ENCODE peak calls at places on chromosomes 12 and 14, in seven cellular contexts. K, B, E, J, Z, I and M are unnamed samples. For H3K9me3, the result is how much of the 10 kb centered on the place peaks cover.

GRCh38 chr14:94174622-94175402 is 690 bp downstream of the PPP4R4 start:
- DNase-seq in K (no peak), B (no peak), E (no peak), J (no peak), Z (peak), I (no peak), M (no peak)

GRCh38 chr14:80491131-80491530 is 279.8 kb upstream of the DIO2 start:
- DNase-seq in K (no peak), B (no peak), E (no peak), J (no peak), Z (no peak), I (peak), M (peak)

GRCh38 chr14:24411468-24412454 is 13.0 kb downstream of the NYNRIN start:
- DNase-seq in K (no peak), B (peak), E (no peak), J (no peak), Z (no peak), I (no peak), M (peak)

GRCh38 chr14:87615822-87616679 is 376.9 kb downstream of the GALC start:
- DNase-seq in K (peak), B (peak), E (no peak), J (no peak), Z (no peak), I (peak), M (no peak)

GRCh38 chr12:132108211-132108832 is 35.8 kb downstream of the DDX51 start:
- DNase-seq in K (no peak), B (no peak), E (no peak), J (no peak), Z (no peak), I (no peak), M (no peak)

GRCh38 chr12:61896436-61896835 is 363.8 kb upstream of the USP15 start:
- DNase-seq in K (no peak), B (no peak), E (no peak), J (no peak), Z (no peak), I (no peak), M (no peak)

GRCh38 chr12:124737772-124738635 is 125.7 kb downstream of the SCARB1 start:
- DNase-seq in K (no peak), B (no peak), E (no peak), J (no peak), Z (no peak), I (no peak), M (no peak)

GRCh38 chr14:47149326-47149725 is 497.7 kb upstream of the RPL10L start:
- DNase-seq in K (no peak), B (no peak), E (no peak), J (no peak), Z (no peak), I (no peak), M (no peak)

GRCh38 chr12:116094475-116094874 is 183.0 kb downstream of the MED13L start:
- DNase-seq in K (no peak), B (no peak), E (no peak), J (no peak), Z (no peak), I (no peak), M (no peak)

GRCh38 chr12:55705802-55706402 is 1.8 kb downstream of the ITGA7 start:
- DNase-seq in K (no peak), B (no peak), E (peak), J (no peak), Z (no peak), I (no peak), M (no peak)

GRCh38 chr12:20050166-20050565 is 318.2 kb upstream of the PDE3A start:
- DNase-seq in K (no peak), B (no peak), E (no peak), J (no peak), Z (no peak), I (no peak), M (no peak)

GRCh38 chr12:52211716-52212585 is 20.1 kb upstream of the KRT80 start:
- DNase-seq in K (no peak), B (no peak), E (no peak), J (no peak), Z (no peak), I (no peak), M (no peak)

DNA sequence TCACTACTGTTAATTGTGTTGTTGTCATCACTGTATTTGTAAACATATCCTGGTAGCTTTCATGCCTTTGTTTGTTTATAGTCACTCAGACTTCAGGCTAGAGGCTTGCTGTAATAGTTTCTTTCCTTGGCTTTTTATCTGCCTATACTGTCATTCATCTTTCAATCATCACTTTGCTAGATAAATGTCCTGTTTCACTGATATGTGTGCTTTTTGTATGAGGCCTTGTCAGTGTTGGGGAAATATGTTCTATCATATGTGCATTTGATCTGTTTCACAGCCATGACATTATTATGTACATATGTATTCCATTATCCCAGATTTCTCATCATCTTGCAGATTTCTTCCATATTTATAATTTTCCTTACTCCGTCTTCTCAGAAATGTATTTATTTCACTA is 558.9 kb upstream of the LRFN5 start:
- DNase-seq in K (no peak), B (no peak), E (no peak), J (no peak), Z (no peak), I (no peak), M (no peak)
- H3K9me3 ChIP-seq in K (under half), B (under half), E (under half), J (under half), Z (under half), I (under half), M (under half)

GRCh38 chr14:50028458-50028857 is 87.9 kb downstream of the VCPKMT start:
- DNase-seq in K (no peak), B (no peak), E (no peak), J (no peak), Z (no peak), I (no peak), M (no peak)

GRCh38 chr14:50025776-50026175 is 90.6 kb downstream of the VCPKMT start:
- DNase-seq in K (no peak), B (no peak), E (no peak), J (no peak), Z (no peak), I (no peak), M (no peak)

GRCh38 chr14:50030049-50030448 is 86.3 kb downstream of the VCPKMT start:
- DNase-seq in K (no peak), B (no peak), E (no peak), J (no peak), Z (no peak), I (no peak), M (no peak)

GRCh38 chr14:50026396-50026795 is 90.0 kb downstream of the VCPKMT start:
- DNase-seq in K (no peak), B (no peak), E (no peak), J (no peak), Z (no peak), I (no peak), M (no peak)

GRCh38 chr14:50027797-50028196 is 88.6 kb downstream of the VCPKMT start:
- DNase-seq in K (no peak), B (no peak), E (no peak), J (no peak), Z (no peak), I (no peak), M (no peak)
- H3K9me3 ChIP-seq in K (under half), B (under half), E (under half), J (under half), Z (under half), I (under half), M (under half)

DNA sequence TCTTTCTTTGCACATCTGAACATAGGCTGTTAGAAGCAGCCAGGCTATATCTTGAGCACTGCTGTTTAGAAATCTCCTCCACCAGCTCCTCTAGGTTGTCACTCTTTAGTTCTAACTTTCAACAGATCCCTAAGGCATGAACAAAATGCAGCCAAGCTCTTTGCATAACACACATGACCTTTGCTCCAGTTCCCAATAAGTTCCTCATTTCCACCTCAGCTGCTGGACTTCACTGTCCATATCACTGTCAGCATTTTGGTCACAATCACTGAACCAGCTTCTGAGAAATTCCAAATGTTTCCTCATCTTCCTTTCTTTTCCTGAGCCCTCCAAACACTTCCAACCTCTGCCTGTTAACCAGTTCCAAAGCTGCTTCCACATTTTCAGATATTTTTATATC is 27.6 kb upstream of the C14orf132 start:
- DNase-seq in K (no peak), B (no peak), E (no peak), J (no peak), Z (no peak), I (no peak), M (no peak)
- H3K9me3 ChIP-seq in K (under half), B (under half), E (under half), J (under half), Z (under half), I (under half), M (under half)

GRCh38 chr14:49584058-49584457 is 2.1 kb downstream of the RPS29 start:
- DNase-seq in K (no peak), B (no peak), E (no peak), J (no peak), Z (no peak), I (no peak), M (no peak)
- H3K9me3 ChIP-seq in K (under half), B (under half), E (under half), J (under half), Z (under half), I (under half), M (under half)